ENCODE peak calls at places on chromosomes 3 and 15, in nine cellular contexts. One of them, this sample, is unnamed.

GRCh38 chr3:22377421-22377820 is 626.4 kb upstream of the ZNF385D start:
- DNase-seq in T follicular helper cell: no peak
- DNase-seq in pancreas: no peak
- DNase-seq in A549: no peak
- DNase-seq in mucosa of descending colon: no peak
- DNase-seq in cardiac muscle cell: peak
- DNase-seq in activated B cell treated with CpG ODN at 0.5 μM for 24 hours: no peak
- DNase-seq in coronary artery: no peak
- DNase-seq in activated T-cell treated with anti-CD3 and anti-CD28 coated beads, Interleukin-2, amount 50 U/mL, for 4 hours: no peak
- DNase-seq in this sample: no peak

GRCh38 chr15:24954783-24955548 is at the start of the genes SNRPN and SNURF:
- DNase-seq in activated B cell treated with CpG ODN at 0.5 μM for 24 hours: peak
- DNase-seq in A549: peak
- DNase-seq in pancreas: peak
- DNase-seq in cardiac muscle cell: peak
- DNase-seq in mucosa of descending colon: peak
- DNase-seq in coronary artery: peak
- DNase-seq in T follicular helper cell: peak
- DNase-seq in activated T-cell treated with anti-CD3 and anti-CD28 coated beads, Interleukin-2, amount 50 U/mL, for 4 hours: peak
- DNase-seq in this sample: peak

GRCh38 chr15:77622212-77622941 is 10.3 kb downstream of the LINGO1 start:
- DNase-seq in A549: no peak
- DNase-seq in T follicular helper cell: no peak
- DNase-seq in cardiac muscle cell: no peak
- DNase-seq in activated B cell treated with CpG ODN at 0.5 μM for 24 hours: no peak
- DNase-seq in mucosa of descending colon: no peak
- DNase-seq in coronary artery: no peak
- DNase-seq in activated T-cell treated with anti-CD3 and anti-CD28 coated beads, Interleukin-2, amount 50 U/mL, for 4 hours: no peak
- DNase-seq in pancreas: no peak
- DNase-seq in this sample: no peak

GRCh38 chr3:23612296-23612891 is 193.4 kb upstream of the UBE2E1 start:
- DNase-seq in pancreas: no peak
- DNase-seq in coronary artery: no peak
- DNase-seq in activated B cell treated with CpG ODN at 0.5 μM for 24 hours: no peak
- DNase-seq in cardiac muscle cell: peak
- DNase-seq in mucosa of descending colon: peak
- DNase-seq in activated T-cell treated with anti-CD3 and anti-CD28 coated beads, Interleukin-2, amount 50 U/mL, for 4 hours: no peak
- DNase-seq in A549: peak
- DNase-seq in T follicular helper cell: no peak
- DNase-seq in this sample: peak

GRCh38 chr3:45365060-45365459 is 23.3 kb upstream of the LARS2 start:
- DNase-seq in mucosa of descending colon: no peak
- DNase-seq in coronary artery: no peak
- DNase-seq in A549: no peak
- DNase-seq in cardiac muscle cell: no peak
- DNase-seq in activated B cell treated with CpG ODN at 0.5 μM for 24 hours: no peak
- DNase-seq in activated T-cell treated with anti-CD3 and anti-CD28 coated beads, Interleukin-2, amount 50 U/mL, for 4 hours: no peak
- DNase-seq in T follicular helper cell: no peak
- DNase-seq in pancreas: no peak
- DNase-seq in this sample: no peak

GRCh38 chr3:44318929-44319328 is 19.6 kb upstream of the TCAIM start:
- DNase-seq in mucosa of descending colon: no peak
- DNase-seq in activated T-cell treated with anti-CD3 and anti-CD28 coated beads, Interleukin-2, amount 50 U/mL, for 4 hours: no peak
- DNase-seq in T follicular helper cell: no peak
- DNase-seq in coronary artery: no peak
- DNase-seq in A549: no peak
- DNase-seq in cardiac muscle cell: no peak
- DNase-seq in activated B cell treated with CpG ODN at 0.5 μM for 24 hours: no peak
- DNase-seq in pancreas: no peak
- DNase-seq in this sample: no peak

GRCh38 chr3:61158152-61158551 is 93.1 kb downstream of the FHIT start:
- DNase-seq in activated B cell treated with CpG ODN at 0.5 μM for 24 hours: no peak
- DNase-seq in pancreas: no peak
- DNase-seq in T follicular helper cell: no peak
- DNase-seq in mucosa of descending colon: no peak
- DNase-seq in A549: no peak
- DNase-seq in activated T-cell treated with anti-CD3 and anti-CD28 coated beads, Interleukin-2, amount 50 U/mL, for 4 hours: no peak
- DNase-seq in cardiac muscle cell: no peak
- DNase-seq in coronary artery: no peak
- DNase-seq in this sample: no peak

GRCh38 chr15:85532689-85533088 is 152.3 kb downstream of the AKAP13 start:
- DNase-seq in activated T-cell treated with anti-CD3 and anti-CD28 coated beads, Interleukin-2, amount 50 U/mL, for 4 hours: no peak
- DNase-seq in T follicular helper cell: no peak
- DNase-seq in pancreas: peak
- DNase-seq in activated B cell treated with CpG ODN at 0.5 μM for 24 hours: no peak
- DNase-seq in coronary artery: no peak
- DNase-seq in A549: no peak
- DNase-seq in mucosa of descending colon: no peak
- DNase-seq in cardiac muscle cell: no peak
- DNase-seq in this sample: no peak

GRCh38 chr3:169082076-169082475 is 581.4 kb downstream of the MECOM start:
- DNase-seq in A549: no peak
- DNase-seq in T follicular helper cell: no peak
- DNase-seq in activated T-cell treated with anti-CD3 and anti-CD28 coated beads, Interleukin-2, amount 50 U/mL, for 4 hours: no peak
- DNase-seq in cardiac muscle cell: no peak
- DNase-seq in pancreas: no peak
- DNase-seq in mucosa of descending colon: no peak
- DNase-seq in activated B cell treated with CpG ODN at 0.5 μM for 24 hours: no peak
- DNase-seq in coronary artery: no peak
- DNase-seq in this sample: no peak

GRCh38 chr15:81398910-81399551 is 25.0 kb upstream of the TMC3 start:
- DNase-seq in pancreas: no peak
- DNase-seq in A549: no peak
- DNase-seq in cardiac muscle cell: peak
- DNase-seq in mucosa of descending colon: no peak
- DNase-seq in activated T-cell treated with anti-CD3 and anti-CD28 coated beads, Interleukin-2, amount 50 U/mL, for 4 hours: no peak
- DNase-seq in T follicular helper cell: no peak
- DNase-seq in activated B cell treated with CpG ODN at 0.5 μM for 24 hours: no peak
- DNase-seq in coronary artery: no peak
- DNase-seq in this sample: no peak

GRCh38 chr15:69156726-69157381 is 3.6 kb upstream of the GLCE start:
- DNase-seq in pancreas: no peak
- DNase-seq in T follicular helper cell: no peak
- DNase-seq in mucosa of descending colon: no peak
- DNase-seq in activated T-cell treated with anti-CD3 and anti-CD28 coated beads, Interleukin-2, amount 50 U/mL, for 4 hours: no peak
- DNase-seq in A549: no peak
- DNase-seq in cardiac muscle cell: no peak
- DNase-seq in coronary artery: no peak
- DNase-seq in activated B cell treated with CpG ODN at 0.5 μM for 24 hours: no peak
- DNase-seq in this sample: no peak

GRCh38 chr15:100022426-100022825 is 289.2 kb upstream of the LYSMD4 start:
- DNase-seq in T follicular helper cell: no peak
- DNase-seq in cardiac muscle cell: no peak
- DNase-seq in pancreas: no peak
- DNase-seq in activated B cell treated with CpG ODN at 0.5 μM for 24 hours: no peak
- DNase-seq in activated T-cell treated with anti-CD3 and anti-CD28 coated beads, Interleukin-2, amount 50 U/mL, for 4 hours: no peak
- DNase-seq in A549: no peak
- DNase-seq in coronary artery: no peak
- DNase-seq in mucosa of descending colon: no peak
- DNase-seq in this sample: no peak

GRCh38 chr3:51295625-51296024 is 89.5 kb upstream of the MANF start:
- DNase-seq in cardiac muscle cell: no peak
- DNase-seq in mucosa of descending colon: no peak
- DNase-seq in activated B cell treated with CpG ODN at 0.5 μM for 24 hours: no peak
- DNase-seq in coronary artery: no peak
- DNase-seq in A549: no peak
- DNase-seq in pancreas: no peak
- DNase-seq in activated T-cell treated with anti-CD3 and anti-CD28 coated beads, Interleukin-2, amount 50 U/mL, for 4 hours: no peak
- DNase-seq in T follicular helper cell: no peak
- DNase-seq in this sample: no peak

GRCh38 chr3:187296058-187296457 is 4.5 kb upstream of the MASP1 start:
- DNase-seq in activated T-cell treated with anti-CD3 and anti-CD28 coated beads, Interleukin-2, amount 50 U/mL, for 4 hours: no peak
- DNase-seq in activated B cell treated with CpG ODN at 0.5 μM for 24 hours: no peak
- DNase-seq in mucosa of descending colon: no peak
- DNase-seq in T follicular helper cell: no peak
- DNase-seq in coronary artery: no peak
- DNase-seq in cardiac muscle cell: no peak
- DNase-seq in A549: no peak
- DNase-seq in pancreas: no peak
- DNase-seq in this sample: no peak

This sample was measured in transverse colon.